ENCODE peak calls at places on chromosomes 12 and 14, in seven cellular contexts. One of them, this sample, is unnamed. For H3K9me3, the result is how much of the 10 kb centered on the place peaks cover.

GRCh38 chr14:77531071-77531470 is 32.5 kb upstream of the ISM2 start:
- DNase-seq in right lobe of liver: no peak
- DNase-seq in A549: no peak
- DNase-seq in RWPE2: no peak
- DNase-seq in cardiac muscle cell: no peak
- DNase-seq in CD8-positive, alpha-beta memory T cell: no peak
- DNase-seq in CD4-positive, CD25-positive, alpha-beta regulatory T cell: no peak
- DNase-seq in this sample: no peak

GRCh38 chr12:26121841-26122680 is 2.8 kb downstream of the BHLHE41 start:
- DNase-seq in right lobe of liver: no peak
- DNase-seq in cardiac muscle cell: peak
- DNase-seq in CD4-positive, CD25-positive, alpha-beta regulatory T cell: no peak
- DNase-seq in CD8-positive, alpha-beta memory T cell: no peak
- DNase-seq in RWPE2: no peak
- DNase-seq in A549: no peak
- DNase-seq in this sample: peak

GRCh38 chr12:52924764-52925716 is 20.2 kb upstream of the KRT8 start:
- DNase-seq in CD8-positive, alpha-beta memory T cell: no peak
- DNase-seq in CD4-positive, CD25-positive, alpha-beta regulatory T cell: no peak
- DNase-seq in cardiac muscle cell: peak
- DNase-seq in A549: peak
- DNase-seq in right lobe of liver: no peak
- DNase-seq in RWPE2: peak
- DNase-seq in this sample: no peak

GRCh38 chr14:90107789-90108188 is 46.0 kb downstream of the KCNK13 start:
- DNase-seq in right lobe of liver: no peak
- DNase-seq in cardiac muscle cell: no peak
- DNase-seq in A549: no peak
- DNase-seq in CD8-positive, alpha-beta memory T cell: no peak
- DNase-seq in RWPE2: no peak
- DNase-seq in CD4-positive, CD25-positive, alpha-beta regulatory T cell: no peak
- DNase-seq in this sample: no peak

GRCh38 chr14:36503771-36504741 is 16.0 kb downstream of the NKX2-1 start:
- DNase-seq in A549: no peak
- DNase-seq in cardiac muscle cell: no peak
- DNase-seq in right lobe of liver: no peak
- DNase-seq in RWPE2: no peak
- DNase-seq in CD4-positive, CD25-positive, alpha-beta regulatory T cell: no peak
- DNase-seq in CD8-positive, alpha-beta memory T cell: no peak
- DNase-seq in this sample: no peak

GRCh38 chr12:123951467-123951866 is 21.2 kb downstream of the CCDC92 start:
- DNase-seq in A549: no peak
- DNase-seq in right lobe of liver: no peak
- DNase-seq in CD8-positive, alpha-beta memory T cell: no peak
- DNase-seq in CD4-positive, CD25-positive, alpha-beta regulatory T cell: no peak
- DNase-seq in cardiac muscle cell: no peak
- DNase-seq in RWPE2: no peak
- DNase-seq in this sample: no peak

GRCh38 chr14:74975059-74975810 is 19.8 kb upstream of the PGF start:
- DNase-seq in A549: no peak
- DNase-seq in CD4-positive, CD25-positive, alpha-beta regulatory T cell: no peak
- DNase-seq in RWPE2: peak
- DNase-seq in CD8-positive, alpha-beta memory T cell: no peak
- DNase-seq in right lobe of liver: peak
- DNase-seq in cardiac muscle cell: peak
- DNase-seq in this sample: no peak

GRCh38 chr12:24838531-24838950 is 110.4 kb downstream of the BCAT1 start:
- DNase-seq in RWPE2: no peak
- DNase-seq in A549: no peak
- DNase-seq in CD4-positive, CD25-positive, alpha-beta regulatory T cell: no peak
- DNase-seq in CD8-positive, alpha-beta memory T cell: no peak
- DNase-seq in right lobe of liver: no peak
- DNase-seq in cardiac muscle cell: peak
- DNase-seq in this sample: no peak

GRCh38 chr14:92513204-92513965 is at the start of gene RIN3:
- DNase-seq in CD4-positive, CD25-positive, alpha-beta regulatory T cell: peak
- DNase-seq in right lobe of liver: peak
- DNase-seq in A549: peak
- DNase-seq in cardiac muscle cell: peak
- DNase-seq in RWPE2: no peak
- DNase-seq in CD8-positive, alpha-beta memory T cell: peak
- DNase-seq in this sample: no peak

GRCh38 chr14:94773017-94773681 is 3.2 kb upstream of the GSC start:
- DNase-seq in right lobe of liver: no peak
- DNase-seq in A549: no peak
- DNase-seq in RWPE2: no peak
- DNase-seq in CD8-positive, alpha-beta memory T cell: no peak
- DNase-seq in cardiac muscle cell: no peak
- DNase-seq in CD4-positive, CD25-positive, alpha-beta regulatory T cell: no peak
- DNase-seq in this sample: no peak

GRCh38 chr14:94775082-94775874 is 5.4 kb upstream of the GSC start:
- DNase-seq in CD8-positive, alpha-beta memory T cell: no peak
- DNase-seq in right lobe of liver: no peak
- DNase-seq in CD4-positive, CD25-positive, alpha-beta regulatory T cell: no peak
- DNase-seq in cardiac muscle cell: no peak
- DNase-seq in RWPE2: no peak
- DNase-seq in A549: no peak
- DNase-seq in this sample: no peak

GRCh38 chr14:94771906-94772468 is 2.1 kb upstream of the GSC start:
- DNase-seq in CD8-positive, alpha-beta memory T cell: no peak
- DNase-seq in RWPE2: no peak
- DNase-seq in CD4-positive, CD25-positive, alpha-beta regulatory T cell: no peak
- DNase-seq in right lobe of liver: no peak
- DNase-seq in cardiac muscle cell: no peak
- DNase-seq in A549: no peak
- DNase-seq in this sample: no peak

GRCh38 chr14:94773682-94774211 is 3.8 kb upstream of the GSC start:
- DNase-seq in CD8-positive, alpha-beta memory T cell: no peak
- DNase-seq in RWPE2: no peak
- DNase-seq in cardiac muscle cell: no peak
- DNase-seq in A549: no peak
- DNase-seq in right lobe of liver: no peak
- DNase-seq in CD4-positive, CD25-positive, alpha-beta regulatory T cell: no peak
- DNase-seq in this sample: no peak

GRCh38 chr14:94775875-94776217 is 5.9 kb upstream of the GSC start:
- DNase-seq in CD4-positive, CD25-positive, alpha-beta regulatory T cell: no peak
- DNase-seq in CD8-positive, alpha-beta memory T cell: no peak
- DNase-seq in right lobe of liver: no peak
- DNase-seq in cardiac muscle cell: peak
- DNase-seq in RWPE2: no peak
- DNase-seq in A549: no peak
- DNase-seq in this sample: no peak
- H3K4me3 ChIP-seq in CD4-positive, CD25-positive, alpha-beta regulatory T cell: no peak
- H3K4me3 ChIP-seq in CD8-positive, alpha-beta memory T cell: no peak
- H3K4me3 ChIP-seq in right lobe of liver: no peak
- H3K4me3 ChIP-seq in cardiac muscle cell: no peak
- H3K4me3 ChIP-seq in RWPE2: no peak
- H3K4me3 ChIP-seq in A549: no peak
- H3K4me3 ChIP-seq in this sample: no peak

DNA sequence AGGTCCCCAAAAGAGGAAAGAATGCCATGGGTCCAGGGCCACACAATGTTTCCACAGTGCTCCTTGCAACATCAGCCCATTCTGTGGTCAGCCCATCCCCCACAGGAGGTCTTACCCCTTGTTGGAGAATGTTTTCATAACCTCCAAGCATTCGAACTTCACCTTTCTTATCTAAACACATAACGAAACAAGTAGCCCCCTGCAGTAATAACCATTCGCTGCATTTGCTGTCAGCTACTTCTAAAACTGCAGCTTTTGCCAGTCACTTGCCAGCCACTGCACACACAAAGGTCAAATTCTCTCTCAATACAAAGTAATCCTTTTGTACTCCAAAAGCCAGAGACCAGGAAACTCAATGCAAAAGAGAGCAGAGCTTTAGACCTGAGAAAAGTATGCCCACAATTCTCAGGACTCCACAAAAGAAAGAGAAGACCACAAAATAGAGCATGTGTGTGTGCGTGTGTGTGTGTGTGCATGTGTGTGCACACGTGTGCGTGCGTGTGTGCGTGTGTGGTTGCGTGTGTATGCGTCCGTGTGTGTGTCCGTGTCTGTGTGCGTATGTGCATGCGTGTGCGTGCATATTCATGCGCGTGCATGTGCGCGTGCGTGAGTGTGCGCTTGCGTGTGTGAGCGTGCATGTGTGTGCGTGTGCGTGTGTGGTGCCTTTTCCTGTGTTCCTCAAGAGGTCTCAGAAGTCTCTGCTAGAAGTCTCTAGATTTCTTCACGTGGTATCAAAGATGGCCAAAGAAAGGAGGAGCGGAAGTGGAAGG is 31.7 kb upstream of the NINJ2 start:
- DNase-seq in cardiac muscle cell: peak
- DNase-seq in CD4-positive, CD25-positive, alpha-beta regulatory T cell: no peak
- DNase-seq in CD8-positive, alpha-beta memory T cell: no peak
- DNase-seq in A549: no peak
- DNase-seq in RWPE2: no peak
- DNase-seq in right lobe of liver: no peak
- DNase-seq in this sample: no peak
- H3K9me3 ChIP-seq in cardiac muscle cell: under half
- H3K9me3 ChIP-seq in CD4-positive, CD25-positive, alpha-beta regulatory T cell: under half
- H3K9me3 ChIP-seq in CD8-positive, alpha-beta memory T cell: under half
- H3K9me3 ChIP-seq in A549: under half
- H3K9me3 ChIP-seq in RWPE2: under half
- H3K9me3 ChIP-seq in right lobe of liver: under half
- H3K9me3 ChIP-seq in this sample: under half

DNA sequence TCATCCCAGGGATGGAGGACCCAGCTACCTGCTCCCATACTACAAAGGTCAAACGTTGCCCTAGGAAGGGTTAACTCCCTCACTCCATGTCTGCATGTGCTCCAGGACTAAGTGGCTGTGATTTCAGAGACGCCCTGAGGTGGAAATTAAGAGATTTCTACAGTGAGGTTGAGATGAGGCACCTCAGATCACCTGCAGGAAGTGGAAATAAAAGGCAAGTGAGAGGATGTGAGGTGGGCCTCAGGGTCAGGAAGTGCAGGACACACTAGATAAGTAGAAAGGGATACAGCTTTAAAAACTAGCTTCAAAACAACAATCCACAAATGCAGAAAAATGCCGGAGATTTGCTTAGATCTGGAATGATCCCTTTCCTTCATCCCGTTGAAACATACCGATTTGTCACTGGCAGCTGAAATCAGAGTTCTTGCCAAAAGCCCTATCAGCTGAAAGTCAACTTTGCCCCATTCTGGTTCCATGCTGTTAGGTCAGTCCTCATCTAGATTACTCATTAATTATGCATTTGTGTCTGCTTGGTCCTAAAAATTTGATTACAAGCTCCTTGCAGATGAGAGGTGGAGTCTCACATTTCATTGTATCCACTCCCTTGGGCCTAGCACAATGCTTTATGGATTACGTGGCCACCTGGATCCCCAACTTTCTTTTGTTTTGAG is 6.6 kb downstream of the PLBD1 start:
- DNase-seq in A549: no peak
- DNase-seq in CD8-positive, alpha-beta memory T cell: no peak
- DNase-seq in cardiac muscle cell: no peak
- DNase-seq in CD4-positive, CD25-positive, alpha-beta regulatory T cell: no peak
- DNase-seq in right lobe of liver: peak
- DNase-seq in RWPE2: no peak
- DNase-seq in this sample: peak
- H3K27ac ChIP-seq in A549: no peak
- H3K27ac ChIP-seq in CD8-positive, alpha-beta memory T cell: no peak
- H3K27ac ChIP-seq in cardiac muscle cell: no peak
- H3K27ac ChIP-seq in CD4-positive, CD25-positive, alpha-beta regulatory T cell: no peak
- H3K27ac ChIP-seq in right lobe of liver: peak
- H3K27ac ChIP-seq in RWPE2: no peak
- H3K27ac ChIP-seq in this sample: peak

DNA sequence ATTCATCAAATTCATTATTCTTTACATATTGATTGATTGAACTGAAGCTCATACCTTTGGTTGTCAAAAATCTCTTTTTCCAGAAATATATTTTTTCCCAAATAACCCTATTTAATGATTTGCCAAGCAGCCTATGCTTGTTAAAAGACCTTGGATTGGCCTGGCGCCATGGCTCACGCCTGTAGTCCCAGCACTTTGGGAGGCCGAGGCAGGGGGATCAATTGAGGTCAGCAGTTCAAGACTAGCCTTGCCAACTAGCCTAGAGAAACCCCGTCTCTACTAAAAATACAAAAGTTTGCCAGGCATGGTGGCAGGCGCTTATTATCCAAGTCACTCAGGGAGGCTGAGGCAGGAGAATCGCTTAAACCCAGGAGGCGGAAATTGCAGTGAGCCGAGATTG is 165.1 kb upstream of the MGAT4C start:
- DNase-seq in CD4-positive, CD25-positive, alpha-beta regulatory T cell: no peak
- DNase-seq in right lobe of liver: no peak
- DNase-seq in cardiac muscle cell: no peak
- DNase-seq in A549: no peak
- DNase-seq in CD8-positive, alpha-beta memory T cell: no peak
- DNase-seq in RWPE2: no peak
- DNase-seq in this sample: no peak
- H3K4me3 ChIP-seq in CD4-positive, CD25-positive, alpha-beta regulatory T cell: no peak
- H3K4me3 ChIP-seq in right lobe of liver: no peak
- H3K4me3 ChIP-seq in cardiac muscle cell: no peak
- H3K4me3 ChIP-seq in A549: no peak
- H3K4me3 ChIP-seq in CD8-positive, alpha-beta memory T cell: no peak
- H3K4me3 ChIP-seq in RWPE2: no peak
- H3K4me3 ChIP-seq in this sample: no peak

DNA sequence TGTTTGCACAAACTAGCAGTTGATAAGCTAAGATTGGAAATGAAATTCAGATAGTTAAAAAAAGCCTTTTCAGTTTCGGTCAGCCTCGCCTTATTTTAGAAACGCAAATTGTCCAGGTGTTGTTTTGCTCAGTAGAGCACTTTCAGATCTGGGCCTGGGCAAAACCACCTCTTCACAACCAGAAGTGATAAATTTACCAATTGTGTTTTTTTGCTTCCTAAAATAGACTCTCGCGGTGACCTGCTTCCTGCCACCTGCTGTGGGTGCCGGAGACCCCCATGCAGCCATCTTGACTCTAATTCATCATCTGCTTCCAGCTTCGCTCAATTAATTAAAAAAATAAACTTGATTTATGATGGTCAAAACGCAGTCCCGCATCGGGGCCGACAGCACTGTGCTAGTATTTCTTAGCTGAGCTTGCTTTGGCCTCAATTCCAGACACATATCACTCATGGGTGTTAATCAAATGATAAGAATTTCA is 335.6 kb downstream of the TMEM121 start:
- DNase-seq in cardiac muscle cell: no peak
- DNase-seq in A549: no peak
- DNase-seq in RWPE2: peak
- DNase-seq in CD8-positive, alpha-beta memory T cell: peak
- DNase-seq in right lobe of liver: no peak
- DNase-seq in CD4-positive, CD25-positive, alpha-beta regulatory T cell: peak
- DNase-seq in this sample: peak
- H3K9me3 ChIP-seq in cardiac muscle cell: under half
- H3K9me3 ChIP-seq in A549: under half
- H3K9me3 ChIP-seq in RWPE2: under half
- H3K9me3 ChIP-seq in CD8-positive, alpha-beta memory T cell: under half
- H3K9me3 ChIP-seq in right lobe of liver: under half
- H3K9me3 ChIP-seq in CD4-positive, CD25-positive, alpha-beta regulatory T cell: under half
- H3K9me3 ChIP-seq in this sample: under half

GRCh38 chr14:100361626-100362025 is 38.5 kb downstream of the SLC25A47 start:
- DNase-seq in RWPE2: no peak
- DNase-seq in A549: no peak
- DNase-seq in CD8-positive, alpha-beta memory T cell: no peak
- DNase-seq in CD4-positive, CD25-positive, alpha-beta regulatory T cell: no peak
- DNase-seq in cardiac muscle cell: no peak
- DNase-seq in right lobe of liver: no peak
- DNase-seq in this sample: no peak
- H3K27ac ChIP-seq in RWPE2: no peak
- H3K27ac ChIP-seq in A549: no peak
- H3K27ac ChIP-seq in CD8-positive, alpha-beta memory T cell: no peak
- H3K27ac ChIP-seq in CD4-positive, CD25-positive, alpha-beta regulatory T cell: no peak
- H3K27ac ChIP-seq in cardiac muscle cell: no peak
- H3K27ac ChIP-seq in right lobe of liver: no peak
- H3K27ac ChIP-seq in this sample: no peak